ENCODE peak calls at places on chromosome 1, in eight cellular contexts. J is left lung; E is stimulated activated CD8-positive, alpha-beta memory T cell treated with anti-CD3 and anti-CD28 coated beads, Interleukin-7, amount 100 ng/mL, for 1 hour; N is activated CD4-positive, alpha-beta T cell treated with anti-CD3 and anti-CD28 coated beads, Interleukin-2, amount 50 U/mL, for 24 hours; H is cardiac fibroblast; M is stimulated activated CD4-positive, alpha-beta T cell treated with anti-CD3 and anti-CD28 coated beads, Interleukin-1b, Interleukin-23, amount 100 ng/mL, for 24 hours; R is AG04449; U is MCF 10A. K is an unnamed sample.

GRCh38 chr1:115222616-115223402 is 115.2 kb downstream of the NGF start:
- DNase-seq in J (no peak), E (no peak), N (no peak), H (no peak), M (no peak), R (no peak), U (peak), K (no peak)

GRCh38 chr1:41783189-41783639 is 135.5 kb downstream of the HIVEP3 start:
- DNase-seq in J (no peak), E (no peak), N (no peak), H (peak), M (peak), R (peak), U (peak), K (no peak)

GRCh38 chr1:89911186-89911976 is 83.5 kb upstream of the ZNF326 start:
- DNase-seq in J (no peak), E (no peak), N (no peak), H (no peak), M (no peak), R (no peak), U (no peak), K (no peak)

GRCh38 chr1:30920827-30921226 is 12.3 kb upstream of the SDC3 start:
- DNase-seq in J (no peak), E (no peak), N (no peak), H (no peak), M (no peak), R (no peak), U (no peak), K (no peak)

GRCh38 chr1:160164121-160164520 is 12.7 kb downstream of the ATP1A4 start:
- DNase-seq in J (no peak), E (no peak), N (no peak), H (no peak), M (no peak), R (no peak), U (no peak), K (no peak)

GRCh38 chr1:5938068-5938740 is 54.0 kb downstream of the NPHP4 start:
- DNase-seq in J (no peak), E (no peak), N (no peak), H (peak), M (no peak), R (peak), U (no peak), K (peak)

GRCh38 chr1:230186003-230186863 is 119.2 kb downstream of the GALNT2 start:
- DNase-seq in J (no peak), E (no peak), N (no peak), H (peak), M (no peak), R (peak), U (peak), K (peak)

GRCh38 chr1:239357867-239358266 is 28.5 kb upstream of the CHRM3 start:
- DNase-seq in J (no peak), E (no peak), N (no peak), H (no peak), M (no peak), R (no peak), U (no peak), K (no peak)

GRCh38 chr1:19344831-19345230 is 32.7 kb downstream of the SLC66A1 start:
- DNase-seq in J (no peak), E (no peak), N (no peak), H (no peak), M (no peak), R (no peak), U (no peak), K (no peak)

GRCh38 chr1:207050428-207050767 is 610 bp downstream of the YOD1 start:
- DNase-seq in J (no peak), E (no peak), N (no peak), H (no peak), M (peak), R (no peak), U (no peak), K (no peak)

GRCh38 chr1:112267929-112268328 is 128.1 kb upstream of the CTTNBP2NL start:
- DNase-seq in J (no peak), E (no peak), N (no peak), H (peak), M (no peak), R (no peak), U (no peak), K (no peak)

GRCh38 chr1:52403566-52404115 is 582 bp downstream of the ORC1 start:
- DNase-seq in J (no peak), E (peak), N (no peak), H (peak), M (peak), R (no peak), U (peak), K (peak)

GRCh38 chr1:218079379-218079778 is 205.7 kb upstream of the RRP15 start:
- DNase-seq in J (no peak), E (no peak), N (no peak), H (no peak), M (no peak), R (no peak), U (no peak), K (no peak)

GRCh38 chr1:54220004-54220811 is 20.2 kb downstream of the MRPL37 start:
- DNase-seq in J (no peak), E (no peak), N (no peak), H (peak), M (no peak), R (no peak), U (no peak), K (no peak)

GRCh38 chr1:84259376-84259775 is 42.1 kb upstream of the SAMD13 start:
- DNase-seq in J (no peak), E (no peak), N (no peak), H (no peak), M (no peak), R (no peak), U (no peak), K (no peak)

GRCh38 chr1:4369335-4369734 is 285.1 kb upstream of the AJAP1 start:
- DNase-seq in J (no peak), E (no peak), N (no peak), H (no peak), M (no peak), R (no peak), U (no peak), K (no peak)

GRCh38 chr1:192951961-192952460 is 107.1 kb downstream of the UCHL5 start:
- DNase-seq in J (no peak), E (no peak), N (no peak), H (peak), M (no peak), R (peak), U (peak), K (no peak)

GRCh38 chr1:117275055-117275454 is 64.3 kb upstream of the VTCN1 start:
- DNase-seq in J (no peak), E (no peak), N (no peak), H (peak), M (no peak), R (no peak), U (no peak), K (no peak)

GRCh38 chr1:4699724-4700301 is 45.4 kb downstream of the AJAP1 start:
- DNase-seq in J (peak), E (no peak), N (no peak), H (no peak), M (no peak), R (no peak), U (no peak), K (no peak)

GRCh38 chr1:177937931-177938330 is 31.9 kb downstream of the SEC16B start:
- DNase-seq in J (no peak), E (no peak), N (no peak), H (peak), M (no peak), R (no peak), U (no peak), K (no peak)

GRCh38 chr1:159598196-159598595 is 10.6 kb downstream of the APCS start:
- DNase-seq in J (no peak), E (no peak), N (no peak), H (peak), M (no peak), R (peak), U (peak), K (no peak)

K was measured in H1.